ENCODE peak calls at places on chromosomes 4 and X, in six cellular contexts. V, H, X, E, B and S are unnamed samples.
A peak's percentile ranks its signal among the peaks of the same experiment; 100 is the strongest.

GRCh38 chrX:40131644-40132376 is 34.1 kb upstream of the BCOR start:
- DNase-seq in H (no peak), V (no peak), E (no peak), X (no peak), B (no peak), S (no peak)

GRCh38 chrX:140712413-140713173 is 3.0 kb downstream of the LINC00632 start:
- DNase-seq in X (peak; percentile 78), B (peak; percentile 40), E (peak; percentile 49), V (peak; percentile 25), H (peak; percentile 63), S (no peak)

GRCh38 chr4:61938250-61938846 is 738.2 kb downstream of the ADGRL3 start:
- DNase-seq in B (peak; percentile 24), V (no peak), H (no peak), E (no peak), X (no peak), S (no peak)

GRCh38 chr4:26719954-26720552 is 136.2 kb downstream of the TBC1D19 start:
- DNase-seq in X (no peak), V (no peak), E (no peak), B (no peak), H (no peak), S (no peak)

GRCh38 chr4:176065365-176066249 is at the start of gene WDR17:
- DNase-seq in B (peak; percentile 67), H (peak; percentile 94), V (peak; percentile 57), E (peak; percentile 88), X (peak; percentile 95), S (peak; percentile 88)

GRCh38 chr4:140012688-140013087 is 141.3 kb downstream of the MAML3 start:
- DNase-seq in X (no peak), H (no peak), V (peak; percentile 21), B (peak; percentile 56), E (no peak), S (no peak)

GRCh38 chr4:107792691-107793090 is 32.0 kb upstream of the SGMS2 start:
- DNase-seq in X (no peak), V (no peak), B (no peak), H (no peak), E (no peak), S (no peak)

GRCh38 chr4:10727140-10727880 is 42.7 kb upstream of the CLNK start:
- DNase-seq in E (no peak), V (no peak), X (no peak), B (no peak), H (no peak), S (no peak)

GRCh38 chrX:40912576-40912975 is 172.7 kb upstream of the USP9X start:
- DNase-seq in V (no peak), B (no peak), H (no peak), X (no peak), E (no peak), S (no peak)

GRCh38 chrX:77431227-77431626 is 16.0 kb upstream of the FGF16 start:
- DNase-seq in B (no peak), H (no peak), V (no peak), E (no peak), X (no peak), S (no peak)

GRCh38 chr4:146132445-146132844 is 43.1 kb upstream of the LSM6 start:
- DNase-seq in X (no peak), V (no peak), B (no peak), H (no peak), E (no peak), S (no peak)

GRCh38 chr4:98203406-98204235 is 57.6 kb upstream of the RAP1GDS1 start:
- DNase-seq in X (no peak), E (no peak), B (no peak), H (no peak), V (no peak), S (no peak)

GRCh38 chrX:3548743-3549441 is 164.6 kb downstream of the PRKX start:
- DNase-seq in H (no peak), B (no peak), E (no peak), X (no peak), V (no peak), S (no peak)

GRCh38 chr4:71257761-71258160 is 81.1 kb upstream of the SLC4A4 start:
- DNase-seq in V (no peak), E (no peak), B (no peak), X (no peak), H (no peak), S (no peak)

GRCh38 chr4:71251266-71251665 is 87.6 kb upstream of the SLC4A4 start:
- DNase-seq in X (no peak), E (no peak), B (no peak), H (no peak), V (no peak), S (no peak)

GRCh38 chr4:71258323-71258722 is 80.5 kb upstream of the SLC4A4 start:
- DNase-seq in E (no peak), X (no peak), B (no peak), V (no peak), H (no peak), S (no peak)

GRCh38 chr4:71255966-71256365 is 82.9 kb upstream of the SLC4A4 start:
- DNase-seq in V (no peak), B (no peak), E (no peak), H (no peak), X (no peak), S (no peak)

DNA sequence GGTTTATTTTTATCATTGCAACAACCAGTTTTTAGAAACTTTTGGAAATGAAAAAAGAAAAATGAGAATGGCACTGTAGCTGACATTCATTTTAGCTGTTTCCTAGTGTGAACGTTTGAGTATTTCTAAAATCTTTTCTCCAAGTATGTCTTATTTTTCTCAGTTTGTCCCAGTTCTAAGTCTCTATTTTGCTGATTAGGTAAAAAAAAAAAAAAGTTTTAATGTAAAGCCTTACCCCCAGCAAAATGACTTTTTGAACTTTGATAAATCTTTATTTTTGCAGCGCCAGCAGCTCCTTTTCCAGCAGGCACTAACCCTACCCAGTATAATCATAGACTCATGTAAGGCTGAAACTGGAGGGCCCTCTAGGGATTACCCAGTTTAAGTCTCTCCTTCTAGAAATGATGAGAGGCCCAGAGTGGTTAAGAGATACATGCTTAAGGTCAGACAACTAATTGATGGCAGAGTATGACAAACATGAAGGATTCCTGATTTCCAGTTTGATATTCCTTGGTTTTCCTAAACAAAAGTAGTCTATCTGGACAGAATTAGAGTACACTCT is 84.3 kb upstream of the SLC4A4 start:
- DNase-seq in B (no peak), V (no peak), X (no peak), E (no peak), H (no peak), S (no peak)
- TF ChIP-seq CTCF in B (no peak), V (no peak), X (no peak), E (no peak), H (no peak), S (no peak)

DNA sequence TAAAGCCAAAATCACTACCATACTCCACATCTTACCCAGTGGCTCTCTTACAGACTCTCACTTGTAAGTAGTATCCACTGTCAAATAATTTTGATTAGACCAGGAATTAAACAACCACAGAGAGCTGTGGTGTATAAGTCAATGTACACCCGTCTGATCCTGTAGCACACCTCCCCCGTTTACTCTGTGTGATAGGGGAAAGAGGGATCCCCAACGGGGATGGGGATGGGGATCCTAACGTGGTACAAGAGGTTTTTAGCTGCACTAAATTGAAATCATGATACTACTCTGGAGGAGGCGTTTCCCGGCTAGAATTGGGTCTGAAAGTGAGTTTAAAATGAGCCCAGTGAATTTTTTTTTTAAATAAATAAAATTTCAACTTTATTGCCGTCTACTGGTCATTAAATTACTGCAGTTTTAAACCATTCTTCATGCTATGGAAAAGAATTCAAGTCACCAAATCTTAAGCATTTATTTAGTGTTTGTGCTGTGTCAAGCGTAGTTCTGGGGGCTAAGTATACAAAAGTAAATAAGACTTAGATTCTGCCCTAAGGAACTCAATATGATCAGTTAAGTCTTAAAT is 76.6 kb downstream of the INTS12 start:
- DNase-seq in X (no peak), V (no peak), H (no peak), B (no peak), E (no peak), S (no peak)
- TF ChIP-seq CTCF in X (no peak), V (peak; percentile 52), H (no peak), B (no peak), E (peak; percentile 18), S (no peak)

DNA sequence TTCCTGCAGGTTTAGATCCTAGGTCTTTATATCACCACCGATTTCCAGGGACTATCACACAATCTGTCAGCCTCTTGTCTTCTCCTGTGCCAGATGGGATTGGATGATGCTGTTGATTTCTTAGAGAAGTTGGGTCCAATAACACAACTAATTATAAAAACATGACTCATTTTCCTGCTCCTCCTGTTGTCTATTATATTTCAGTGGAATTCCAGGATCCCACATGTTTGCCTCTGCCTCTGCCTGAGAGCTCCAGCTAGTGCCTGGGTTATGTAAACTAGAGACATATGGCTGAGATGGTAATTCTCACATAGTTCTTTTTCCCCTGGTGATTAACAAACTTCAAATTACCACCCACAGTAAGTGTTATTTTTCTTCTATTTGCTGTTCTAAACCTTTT is 3.2 kb upstream of the HOPX start:
- DNase-seq in E (no peak), V (no peak), B (no peak), X (no peak), H (no peak), S (no peak)
- TF ChIP-seq CTCF in E (no peak), V (no peak), B (no peak), X (no peak), H (no peak), S (no peak)

DNA sequence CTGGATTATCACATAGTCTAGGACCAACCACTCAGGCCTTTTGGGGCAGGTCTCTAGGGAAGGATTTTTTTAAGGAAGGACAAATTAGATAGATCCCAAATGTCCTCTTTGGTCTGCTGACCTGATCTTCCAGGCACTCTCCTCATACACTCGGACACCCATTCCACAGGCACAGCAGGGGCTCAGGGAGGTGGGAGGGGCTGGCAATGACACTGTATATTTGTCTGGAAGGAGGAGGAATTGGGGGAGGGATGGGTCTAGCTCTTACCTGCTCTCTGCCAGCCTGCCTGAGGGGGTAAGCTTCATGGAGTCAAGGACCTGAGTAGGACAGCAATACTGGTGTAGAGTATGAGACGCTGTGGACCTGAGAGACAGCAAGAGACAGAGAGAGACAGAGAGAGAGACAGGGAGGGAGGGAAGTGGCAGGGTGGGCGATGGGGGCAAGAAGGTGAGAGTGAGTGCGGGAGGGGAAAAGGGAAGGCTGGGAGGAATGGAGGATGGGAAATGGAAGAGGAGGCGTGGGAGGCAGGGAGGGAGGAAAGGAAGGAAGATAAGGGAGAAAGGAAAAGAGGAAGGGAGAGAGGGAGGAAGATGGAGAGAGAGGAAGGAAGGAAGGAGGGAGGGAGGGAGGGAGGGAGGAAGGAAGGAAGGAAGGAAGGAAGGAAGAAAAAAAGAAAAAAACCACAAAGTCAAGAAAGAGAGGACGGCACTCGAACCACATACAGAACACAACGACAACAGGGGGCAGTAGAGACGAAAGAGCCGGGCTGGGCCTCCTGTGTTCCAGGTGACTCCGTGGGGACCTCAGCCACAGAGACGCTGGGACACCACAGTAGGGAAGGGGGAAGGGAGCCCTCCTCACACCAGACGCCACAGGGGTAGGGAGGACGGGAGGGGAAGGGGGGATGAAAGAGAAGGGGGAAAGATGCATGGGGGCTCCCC is 1.8 kb downstream of the IQSEC2 start:
- DNase-seq in V (no peak), H (no peak), X (no peak), B (no peak), E (no peak), S (no peak)
- TF ChIP-seq CTCF in V (peak; percentile 8), H (no peak), X (no peak), B (no peak), E (no peak), S (peak; percentile 9)